ENCODE peak calls at places on chromosomes 12 and 14, in six cellular contexts. One of them, this sample, is unnamed.

GRCh38 chr12:68011882-68012207 is 22.6 kb downstream of the IFNG-AS1 start:
- DNase-seq in HTR-8/SVneo: no peak
- DNase-seq in Calu3: no peak
- DNase-seq in fibroblast of the conjunctiva: no peak
- DNase-seq in activated CD4-positive, alpha-beta T cell treated with anti-CD3 and anti-CD28 coated beads for 36 hours: no peak
- DNase-seq in WTC11: no peak
- DNase-seq in this sample: no peak

GRCh38 chr12:108642269-108642870 is 8.7 kb upstream of the SELPLG start:
- DNase-seq in HTR-8/SVneo: no peak
- DNase-seq in Calu3: no peak
- DNase-seq in fibroblast of the conjunctiva: no peak
- DNase-seq in activated CD4-positive, alpha-beta T cell treated with anti-CD3 and anti-CD28 coated beads for 36 hours: no peak
- DNase-seq in WTC11: no peak
- DNase-seq in this sample: no peak

GRCh38 chr12:7035464-7035863 is 17.2 kb upstream of the LPCAT3 start:
- DNase-seq in HTR-8/SVneo: no peak
- DNase-seq in Calu3: no peak
- DNase-seq in fibroblast of the conjunctiva: no peak
- DNase-seq in activated CD4-positive, alpha-beta T cell treated with anti-CD3 and anti-CD28 coated beads for 36 hours: no peak
- DNase-seq in WTC11: no peak
- DNase-seq in this sample: no peak

GRCh38 chr12:95815635-95816212 is 25.2 kb upstream of the NTN4 start:
- DNase-seq in HTR-8/SVneo: peak; percentile 45
- DNase-seq in Calu3: no peak
- DNase-seq in fibroblast of the conjunctiva: no peak
- DNase-seq in activated CD4-positive, alpha-beta T cell treated with anti-CD3 and anti-CD28 coated beads for 36 hours: no peak
- DNase-seq in WTC11: no peak
- DNase-seq in this sample: no peak

GRCh38 chr12:111037047-111037446 is 116.7 kb upstream of the MYL2 start:
- DNase-seq in HTR-8/SVneo: no peak
- DNase-seq in Calu3: no peak
- DNase-seq in fibroblast of the conjunctiva: no peak
- DNase-seq in activated CD4-positive, alpha-beta T cell treated with anti-CD3 and anti-CD28 coated beads for 36 hours: no peak
- DNase-seq in WTC11: no peak
- DNase-seq in this sample: no peak

GRCh38 chr12:7667025-7667575 is 1.4 kb upstream of the APOBEC1 start:
- DNase-seq in HTR-8/SVneo: peak; percentile 62
- DNase-seq in Calu3: no peak
- DNase-seq in fibroblast of the conjunctiva: no peak
- DNase-seq in activated CD4-positive, alpha-beta T cell treated with anti-CD3 and anti-CD28 coated beads for 36 hours: no peak
- DNase-seq in WTC11: no peak
- DNase-seq in this sample: peak; percentile 12

GRCh38 chr12:51721281-51721940 is 127.1 kb downstream of the FIGNL2 start:
- DNase-seq in HTR-8/SVneo: no peak
- DNase-seq in Calu3: no peak
- DNase-seq in fibroblast of the conjunctiva: no peak
- DNase-seq in activated CD4-positive, alpha-beta T cell treated with anti-CD3 and anti-CD28 coated beads for 36 hours: peak; percentile 78
- DNase-seq in WTC11: peak; percentile 81
- DNase-seq in this sample: no peak

GRCh38 chr12:39722511-39722910 is 102.9 kb upstream of the ABCD2 start:
- DNase-seq in HTR-8/SVneo: no peak
- DNase-seq in Calu3: no peak
- DNase-seq in fibroblast of the conjunctiva: no peak
- DNase-seq in activated CD4-positive, alpha-beta T cell treated with anti-CD3 and anti-CD28 coated beads for 36 hours: no peak
- DNase-seq in WTC11: no peak
- DNase-seq in this sample: no peak

GRCh38 chr14:93764211-93764659 is 24.1 kb downstream of the PRIMA1 start:
- DNase-seq in HTR-8/SVneo: peak; percentile 70
- DNase-seq in Calu3: no peak
- DNase-seq in fibroblast of the conjunctiva: no peak
- DNase-seq in activated CD4-positive, alpha-beta T cell treated with anti-CD3 and anti-CD28 coated beads for 36 hours: no peak
- DNase-seq in WTC11: no peak
- DNase-seq in this sample: no peak

GRCh38 chr14:106846218-106846617 is 1319.8 kb downstream of the TMEM121 start:
- DNase-seq in HTR-8/SVneo: no peak
- DNase-seq in Calu3: no peak
- DNase-seq in fibroblast of the conjunctiva: no peak
- DNase-seq in activated CD4-positive, alpha-beta T cell treated with anti-CD3 and anti-CD28 coated beads for 36 hours: no peak
- DNase-seq in WTC11: no peak
- DNase-seq in this sample: no peak

This sample was measured in erythroblast.